ENCODE peak calls at places on chromosomes 1 and 21, in seven cellular contexts. H is heart left ventricle, V is AG10803, M is GM13976, Z is endothelial cell of umbilical vein, A is brain microvascular endothelial cell, L is fibroblast of lung. Q is an unnamed sample.

GRCh38 chr1:16218014-16218673 is 5.7 kb upstream of the ARHGEF19 start:
- DNase-seq in A (no peak), L (no peak), H (no peak), V (no peak), Z (no peak), M (no peak), Q (no peak)

GRCh38 chr1:205286335-205286950 is 35.1 kb downstream of the NUAK2 start:
- DNase-seq in A (peak), Z (no peak), H (no peak), V (peak), M (peak), L (peak), Q (no peak)

GRCh38 chr1:173112129-173112528 is 61.4 kb upstream of the TNFSF18 start:
- DNase-seq in Z (peak), H (no peak), V (no peak), A (no peak), L (no peak), M (peak), Q (no peak)

GRCh38 chr1:222777463-222777862 is 37.4 kb upstream of the DISP1 start:
- DNase-seq in L (peak), A (no peak), M (no peak), V (peak), Z (no peak), H (no peak), Q (no peak)

GRCh38 chr1:43436371-43436770 is 17.4 kb downstream of the HYI start:
- DNase-seq in V (no peak), M (no peak), Z (no peak), A (no peak), L (no peak), H (no peak), Q (no peak)

GRCh38 chr1:27581823-27582243 is 22.1 kb downstream of the AHDC1 start:
- DNase-seq in V (no peak), A (no peak), L (no peak), Z (no peak), H (no peak), M (no peak), Q (no peak)

GRCh38 chr1:53148123-53148522 is 5.7 kb upstream of the SLC1A7 start:
- DNase-seq in V (peak), M (no peak), Z (no peak), L (peak), A (no peak), H (no peak), Q (no peak)

GRCh38 chr1:202643397-202644218 is 66.6 kb downstream of the SYT2 start:
- DNase-seq in L (no peak), H (no peak), M (peak), V (no peak), Z (no peak), A (no peak), Q (peak)

GRCh38 chr21:36902793-36903192 is 63.7 kb downstream of the HLCS start:
- DNase-seq in L (peak), H (no peak), M (no peak), Z (no peak), A (peak), V (peak), Q (no peak)

GRCh38 chr21:19076031-19076430 is 672.4 kb upstream of the TMPRSS15 start:
- DNase-seq in L (no peak), Z (no peak), V (no peak), A (no peak), M (no peak), H (no peak), Q (no peak)

GRCh38 chr21:41501919-41502318 is 6.0 kb downstream of the TMPRSS2 start:
- DNase-seq in A (no peak), Z (no peak), L (peak), M (no peak), V (no peak), H (no peak), Q (no peak)

GRCh38 chr21:44020551-44020950 is 8.4 kb downstream of the TRAPPC10 start:
- DNase-seq in Z (no peak), V (no peak), H (no peak), A (no peak), M (no peak), L (no peak), Q (no peak)

GRCh38 chr1:70143052-70143659 is 62.2 kb downstream of the LRRC40 start:
- DNase-seq in L (peak), M (no peak), A (peak), V (peak), Z (no peak), H (no peak), Q (no peak)

GRCh38 chr21:46317710-46318463 is 5.8 kb downstream of the C21orf58 start:
- DNase-seq in Z (no peak), H (peak), L (no peak), M (no peak), A (no peak), V (no peak), Q (no peak)

GRCh38 chr1:35560256-35561225 is 2.9 kb downstream of the NCDN start:
- DNase-seq in V (peak), A (no peak), M (no peak), Z (no peak), L (no peak), H (peak), Q (no peak)

GRCh38 chr21:44285547-44285992 is at the start of gene AIRE:
- DNase-seq in H (peak), V (peak), A (peak), M (no peak), Z (no peak), L (no peak), Q (peak)

GRCh38 chr1:9145021-9145668 is 16.2 kb upstream of the GPR157 start:
- DNase-seq in L (peak), A (peak), Z (no peak), M (peak), V (peak), H (no peak), Q (no peak)

GRCh38 chr1:29504709-29505410 is 268.5 kb downstream of the PTPRU start:
- DNase-seq in L (no peak), M (no peak), H (no peak), A (no peak), Z (no peak), V (no peak), Q (no peak)

GRCh38 chr1:215001419-215002021 is 81.0 kb upstream of the KCNK2 start:
- DNase-seq in H (no peak), L (no peak), Z (no peak), V (no peak), M (peak), A (no peak), Q (no peak)

GRCh38 chr1:179047637-179048002 is 21.9 kb downstream of the FAM20B start:
- DNase-seq in Z (no peak), H (no peak), V (peak), L (peak), A (no peak), M (no peak), Q (no peak)

GRCh38 chr1:77134359-77134758 is 84.9 kb downstream of the PIGK start:
- DNase-seq in H (no peak), Z (no peak), V (peak), A (no peak), M (no peak), L (no peak), Q (no peak)

GRCh38 chr1:85280636-85281035 is 4.2 kb upstream of the BCL10 start:
- DNase-seq in M (no peak), H (no peak), Z (no peak), A (no peak), V (peak), L (peak), Q (no peak)

GRCh38 chr1:14969006-14969405 is 184.5 kb upstream of the TMEM51 start:
- DNase-seq in L (no peak), Z (no peak), V (peak), A (no peak), M (no peak), H (no peak), Q (no peak)

GRCh38 chr1:207050428-207050767 is 610 bp downstream of the YOD1 start:
- DNase-seq in M (no peak), Z (no peak), V (no peak), H (no peak), A (no peak), L (no peak), Q (no peak)

GRCh38 chr21:42040411-42041180 is 30.4 kb upstream of the ZBTB21 start:
- DNase-seq in H (no peak), Z (peak), L (peak), V (peak), M (no peak), A (peak), Q (no peak)

GRCh38 chr21:39313042-39313456 is 383 bp downstream of the BRWD1 start:
- DNase-seq in A (peak), M (peak), L (peak), V (no peak), Z (no peak), H (peak), Q (peak)

GRCh38 chr1:214830956-214831355 is 228.0 kb downstream of the CENPF start:
- DNase-seq in L (no peak), M (no peak), A (no peak), V (peak), H (no peak), Z (no peak), Q (no peak)

GRCh38 chr1:36942093-36942492 is 92.2 kb downstream of the GRIK3 start:
- DNase-seq in A (no peak), L (no peak), Z (no peak), M (no peak), H (no peak), V (no peak), Q (no peak)

GRCh38 chr1:206503591-206504362 is 3.6 kb upstream of the RASSF5 start:
- DNase-seq in M (peak), Z (peak), L (peak), H (peak), A (peak), V (peak), Q (no peak)

GRCh38 chr1:12616709-12617373 is 1.2 kb downstream of the DHRS3 start:
- DNase-seq in V (no peak), Z (no peak), H (no peak), A (no peak), M (no peak), L (no peak), Q (peak)

GRCh38 chr1:200374569-200375312 is 35.1 kb downstream of the ZNF281 start:
- DNase-seq in A (no peak), V (peak), M (no peak), L (peak), Z (no peak), H (no peak), Q (no peak)

GRCh38 chr1:18200136-18200717 is 92.6 kb downstream of the IGSF21 start:
- DNase-seq in H (no peak), Z (no peak), A (no peak), V (no peak), L (no peak), M (no peak), Q (no peak)

GRCh38 chr21:28770867-28771661 is 221.6 kb downstream of the LTN1 start:
- DNase-seq in M (no peak), Z (no peak), H (no peak), A (no peak), V (peak), L (peak), Q (no peak)

GRCh38 chr1:109610609-109611307 is 8.7 kb downstream of the GNAT2 start:
- DNase-seq in A (peak), H (no peak), L (peak), V (peak), Z (no peak), M (no peak), Q (no peak)

GRCh38 chr1:228194921-228195812 is 12.7 kb upstream of the OBSCN start:
- DNase-seq in V (no peak), Z (no peak), H (no peak), A (no peak), M (no peak), L (no peak), Q (no peak)

GRCh38 chr1:54165146-54165545 is 12.3 kb upstream of the CDCP2 start:
- DNase-seq in M (no peak), A (no peak), Z (no peak), H (no peak), L (no peak), V (no peak), Q (no peak)

GRCh38 chr1:114164840-114165543 is 11.3 kb upstream of the SYT6 start:
- DNase-seq in L (no peak), H (no peak), Z (no peak), A (no peak), V (no peak), M (peak), Q (no peak)

GRCh38 chr1:168726311-168726710 is 2.7 kb downstream of the DPT start:
- DNase-seq in M (no peak), V (no peak), H (no peak), Z (no peak), A (no peak), L (peak), Q (no peak)

GRCh38 chr1:113783254-113784103 is 24.2 kb upstream of the PHTF1 start:
- DNase-seq in H (peak), M (peak), Z (peak), A (peak), L (peak), V (peak), Q (no peak)

GRCh38 chr1:154402409-154402921 is 2.7 kb upstream of the IL6R start:
- DNase-seq in Z (no peak), M (no peak), L (no peak), H (no peak), V (no peak), A (no peak), Q (no peak)

GRCh38 chr1:26190373-26190987 is at the start of gene CATSPER4:
- DNase-seq in M (no peak), A (no peak), V (peak), L (peak), H (no peak), Z (no peak), Q (peak)
- TF ChIP-seq CTCF in M (no peak), A (peak), V (peak), L (peak), H (no peak), Z (peak), Q (peak)

GRCh38 chr1:156451486-156452184 is 48.9 kb downstream of the MEF2D start:
- DNase-seq in L (no peak), A (no peak), V (no peak), M (no peak), Z (no peak), H (no peak), Q (no peak)
- TF ChIP-seq CTCF in L (peak), A (peak), V (no peak), M (no peak), Z (no peak), H (no peak), Q (no peak)

GRCh38 chr1:30893776-30894507 is 14.6 kb downstream of the SDC3 start:
- DNase-seq in A (no peak), H (no peak), Z (no peak), L (no peak), V (no peak), M (no peak), Q (no peak)
- TF ChIP-seq CTCF in A (no peak), H (no peak), Z (no peak), L (no peak), V (no peak), M (no peak), Q (no peak)

GRCh38 chr1:1761504-1762376 is 16.5 kb downstream of the NADK start:
- DNase-seq in M (no peak), L (no peak), V (no peak), Z (no peak), A (no peak), H (no peak), Q (no peak)

GRCh38 chr1:1764876-1765478 is 13.3 kb downstream of the NADK start:
- DNase-seq in V (no peak), H (no peak), L (no peak), Z (no peak), M (no peak), A (no peak), Q (no peak)

GRCh38 chr1:1760345-1760650 is 18.0 kb downstream of the NADK start:
- DNase-seq in H (no peak), L (no peak), A (no peak), Z (no peak), M (no peak), V (no peak), Q (no peak)

GRCh38 chr1:1760715-1761114 is 17.6 kb downstream of the NADK start:
- DNase-seq in H (no peak), A (no peak), V (no peak), M (no peak), Z (no peak), L (no peak), Q (no peak)

DNA sequence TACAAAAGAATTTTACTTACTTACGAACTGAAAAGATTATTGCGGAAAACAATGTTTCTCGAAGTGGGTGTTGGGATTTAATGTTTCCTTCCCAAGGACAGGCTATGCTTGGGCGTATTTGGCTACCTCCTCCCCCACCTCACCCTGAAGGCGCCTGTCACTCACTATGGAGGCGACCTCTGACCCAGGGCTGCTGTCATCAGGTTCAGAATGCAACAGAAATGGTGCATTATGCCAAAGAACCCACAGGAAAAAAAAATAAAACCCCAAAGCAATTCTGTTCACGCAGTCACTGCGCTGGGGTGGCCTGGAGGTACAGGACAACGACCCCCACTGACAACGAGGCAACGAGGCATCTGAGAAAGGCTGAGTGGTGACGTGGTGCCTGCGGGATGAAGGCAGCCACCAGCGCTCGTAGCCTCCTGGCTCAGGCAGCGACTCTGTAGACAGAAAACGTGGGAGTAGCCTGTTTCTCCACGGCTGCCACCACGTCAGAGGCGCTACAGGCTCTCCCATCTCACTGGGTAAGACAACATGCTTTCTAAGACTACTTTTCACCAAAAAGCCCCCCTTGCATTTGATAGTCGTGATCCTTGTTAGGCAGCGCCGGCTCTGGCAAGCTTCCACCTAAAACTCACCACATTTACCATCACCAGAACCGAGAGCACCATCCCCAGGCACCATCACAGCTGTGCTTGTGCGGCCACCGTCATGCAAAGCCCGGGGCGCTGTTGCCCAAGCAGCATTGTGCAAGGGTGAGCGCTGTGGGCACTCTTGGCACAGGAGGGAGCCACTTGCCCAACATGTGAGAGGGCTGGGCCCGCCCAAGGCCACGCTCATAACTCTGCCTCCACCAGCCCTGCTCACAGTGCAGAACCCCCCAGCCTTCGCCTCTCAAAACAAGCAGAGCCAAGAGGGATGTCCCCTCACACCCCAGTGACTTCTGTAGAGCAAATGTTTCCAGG is 14.3 kb downstream of the NADK start:
- DNase-seq in A (no peak), H (no peak), Z (no peak), V (peak), M (no peak), L (no peak), Q (no peak)
- TF ChIP-seq CTCF in A (no peak), H (no peak), Z (no peak), V (no peak), M (peak), L (no peak), Q (no peak)

GRCh38 chr21:23152130-23152529 is 2153.9 kb downstream of the NCAM2 start:
- DNase-seq in H (no peak), L (no peak), M (no peak), A (no peak), Z (no peak), V (no peak), Q (no peak)
- TF ChIP-seq CTCF in H (no peak), L (no peak), M (no peak), A (no peak), Z (no peak), V (no peak), Q (no peak)

GRCh38 chr1:165675794-165676193 is 22.6 kb downstream of the ALDH9A1 start:
- DNase-seq in M (no peak), A (no peak), V (no peak), H (no peak), Z (no peak), L (no peak), Q (no peak)

GRCh38 chr1:165683848-165684485 is 14.4 kb downstream of the ALDH9A1 start:
- DNase-seq in Z (no peak), M (no peak), L (no peak), H (no peak), V (no peak), A (no peak), Q (no peak)

GRCh38 chr1:165678509-165678908 is 19.9 kb downstream of the ALDH9A1 start:
- DNase-seq in A (no peak), V (no peak), H (no peak), M (no peak), Z (peak), L (peak), Q (no peak)

GRCh38 chr1:165680303-165680702 is 18.1 kb downstream of the ALDH9A1 start:
- DNase-seq in V (no peak), Z (no peak), H (no peak), A (no peak), M (no peak), L (no peak), Q (no peak)

DNA sequence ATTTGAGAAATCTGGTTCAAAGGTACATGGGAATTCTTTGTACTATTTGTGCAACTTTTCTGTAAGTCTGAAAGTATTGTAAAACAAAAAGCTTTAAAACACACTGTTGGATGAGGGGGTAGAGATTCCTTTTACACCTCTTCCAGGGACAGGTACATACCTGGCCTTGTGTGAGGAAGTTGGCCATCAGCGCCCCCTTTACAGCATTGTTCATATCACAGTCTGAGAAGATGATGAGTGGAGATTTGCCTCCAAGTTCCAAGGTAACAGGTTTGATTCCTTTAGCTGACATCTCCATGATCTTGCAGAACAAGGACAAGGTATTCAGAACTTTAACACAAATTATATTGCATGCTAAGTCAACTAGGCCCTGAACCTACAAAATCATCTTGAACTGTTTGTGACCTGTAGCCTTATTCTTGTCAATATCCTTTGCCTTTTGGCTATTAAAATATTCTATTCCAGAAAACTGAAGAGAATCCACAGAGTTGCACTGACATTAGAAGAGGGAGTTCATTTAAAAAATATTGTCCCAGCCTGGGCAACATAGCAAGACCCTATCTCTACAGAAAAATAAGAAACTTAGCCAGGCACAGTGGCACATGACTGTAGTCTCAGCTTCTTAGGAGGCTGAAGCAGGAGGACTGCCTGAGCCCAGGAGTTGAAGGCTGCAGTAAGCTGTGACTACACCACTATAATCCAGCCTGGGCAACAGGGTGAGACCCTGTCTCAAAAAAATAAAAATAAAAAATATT is 18.9 kb downstream of the ALDH9A1 start:
- DNase-seq in V (no peak), L (no peak), H (no peak), Z (no peak), M (no peak), A (no peak), Q (no peak)
- TF ChIP-seq CTCF in V (no peak), L (no peak), H (no peak), Z (no peak), M (no peak), A (no peak), Q (no peak)

Q was measured in nephron progenitor cell.